ENCODE peak calls at places on chromosome 11, in four cellular contexts. W is anterior cingulate cortex, M is AG09309, P is NCI-H2107. U is an unnamed sample.

GRCh38 chr11:133988686-133989410 is 32.1 kb upstream of the IGSF9B start:
- DNase-seq in W (no peak), M (no peak), P (no peak), U (no peak)

GRCh38 chr11:28346209-28346608 is 238.0 kb downstream of the METTL15 start:
- DNase-seq in W (no peak), M (no peak), P (no peak), U (no peak)

GRCh38 chr11:69132301-69132670 is 23.4 kb upstream of the SMIM38 start:
- DNase-seq in W (no peak), M (no peak), P (no peak), U (no peak)

GRCh38 chr11:121141051-121141450 is 40.0 kb downstream of the TECTA start:
- DNase-seq in W (no peak), M (no peak), P (no peak), U (no peak)

GRCh38 chr11:58770627-58771457 is 39.1 kb upstream of the GLYAT start:
- DNase-seq in W (no peak), M (peak), P (no peak), U (no peak)

GRCh38 chr11:64207247-64208085 is 945 bp downstream of the FERMT3 start:
- DNase-seq in W (no peak), M (no peak), P (no peak), U (no peak)

GRCh38 chr11:2450321-2451041 is 5.7 kb downstream of the KCNQ1 start:
- DNase-seq in W (no peak), M (no peak), P (no peak), U (no peak)

GRCh38 chr11:45176996-45177395 is 30.6 kb downstream of the PRDM11 start:
- DNase-seq in W (no peak), M (no peak), P (no peak), U (no peak)

GRCh38 chr11:114079406-114080072 is 20.0 kb downstream of the ZBTB16 start:
- DNase-seq in W (no peak), M (no peak), P (no peak), U (no peak)

GRCh38 chr11:122633219-122633829 is 22.2 kb upstream of the UBASH3B start:
- DNase-seq in W (no peak), M (no peak), P (no peak), U (no peak)

GRCh38 chr11:19953909-19954308 is 206.4 kb downstream of the DBX1 start:
- DNase-seq in W (no peak), M (peak), P (peak), U (no peak)

GRCh38 chr11:134529212-134530096 is 117.4 kb upstream of the B3GAT1 start:
- DNase-seq in W (no peak), M (no peak), P (no peak), U (no peak)

GRCh38 chr11:121326230-121326629 is 33.7 kb downstream of the SC5D start:
- DNase-seq in W (no peak), M (no peak), P (no peak), U (no peak)

GRCh38 chr11:93216511-93217121 is 18.8 kb upstream of the SLC36A4 start:
- DNase-seq in W (no peak), M (no peak), P (peak), U (no peak)

GRCh38 chr11:26028294-26028954 is 303.5 kb upstream of the ANO3 start:
- DNase-seq in W (no peak), M (no peak), P (no peak), U (peak)

GRCh38 chr11:108606495-108607160 is 13.1 kb upstream of the EXPH5 start:
- DNase-seq in W (no peak), M (no peak), P (no peak), U (no peak)

U was measured in AG09319.